ENCODE peak calls at places on chromosomes 16 and 17, in five cellular contexts. One of them, this sample, is unnamed.

GRCh38 chr16:86296263-86296662 is 214.1 kb upstream of the FOXF1 start:
- DNase-seq in A549: no peak
- DNase-seq in GM12878: no peak
- DNase-seq in HepG2: no peak
- DNase-seq in K562: no peak
- DNase-seq in this sample: no peak

GRCh38 chr17:56893503-56893902 is 20.3 kb downstream of the TRIM25 start:
- DNase-seq in A549: no peak
- DNase-seq in GM12878: no peak
- DNase-seq in HepG2: no peak
- DNase-seq in K562: no peak
- DNase-seq in this sample: no peak

GRCh38 chr17:65644545-65644944 is 83.1 kb upstream of the AXIN2 start:
- DNase-seq in A549: no peak
- DNase-seq in GM12878: no peak
- DNase-seq in HepG2: no peak
- DNase-seq in K562: no peak
- DNase-seq in this sample: no peak

GRCh38 chr16:85555549-85556455 is 57.3 kb upstream of the GSE1 start:
- DNase-seq in A549: peak
- DNase-seq in GM12878: no peak
- DNase-seq in HepG2: peak
- DNase-seq in K562: no peak
- DNase-seq in this sample: peak

GRCh38 chr17:55774834-55775233 is 24.0 kb downstream of the PCTP start:
- DNase-seq in A549: no peak
- DNase-seq in GM12878: no peak
- DNase-seq in HepG2: peak
- DNase-seq in K562: no peak
- DNase-seq in this sample: no peak

GRCh38 chr17:77061711-77062110 is 79.1 kb upstream of the SEC14L1 start:
- DNase-seq in A549: no peak
- DNase-seq in GM12878: no peak
- DNase-seq in HepG2: no peak
- DNase-seq in K562: no peak
- DNase-seq in this sample: no peak

GRCh38 chr17:31390748-31391495 is 553 bp upstream of the RAB11FIP4 start:
- DNase-seq in A549: no peak
- DNase-seq in GM12878: no peak
- DNase-seq in HepG2: no peak
- DNase-seq in K562: no peak
- DNase-seq in this sample: no peak

GRCh38 chr16:72404299-72404698 is 232.3 kb upstream of the PMFBP1 start:
- DNase-seq in A549: no peak
- DNase-seq in GM12878: no peak
- DNase-seq in HepG2: no peak
- DNase-seq in K562: no peak
- DNase-seq in this sample: no peak

GRCh38 chr16:8853150-8853549 is 15.7 kb downstream of the CARHSP1 start:
- DNase-seq in A549: no peak
- DNase-seq in GM12878: no peak
- DNase-seq in HepG2: no peak
- DNase-seq in K562: no peak
- DNase-seq in this sample: no peak

GRCh38 chr16:68399456-68399855 is 48.9 kb downstream of the SMPD3 start:
- DNase-seq in A549: no peak
- DNase-seq in GM12878: no peak
- DNase-seq in HepG2: no peak
- DNase-seq in K562: peak
- DNase-seq in this sample: no peak

GRCh38 chr16:23959801-23960072 is 124.0 kb downstream of the PRKCB start:
- DNase-seq in A549: no peak
- DNase-seq in GM12878: no peak
- DNase-seq in HepG2: no peak
- DNase-seq in K562: no peak
- DNase-seq in this sample: no peak

GRCh38 chr17:37392024-37392590 is 14.5 kb downstream of the ACACA start:
- DNase-seq in A549: peak
- DNase-seq in GM12878: no peak
- DNase-seq in HepG2: no peak
- DNase-seq in K562: no peak
- DNase-seq in this sample: no peak

GRCh38 chr17:66507103-66507923 is 204.9 kb downstream of the PRKCA start:
- DNase-seq in A549: peak
- DNase-seq in GM12878: no peak
- DNase-seq in HepG2: peak
- DNase-seq in K562: peak
- DNase-seq in this sample: no peak

GRCh38 chr16:15425861-15426260 is 8.5 kb upstream of the BMERB1 start:
- DNase-seq in A549: no peak
- DNase-seq in GM12878: no peak
- DNase-seq in HepG2: no peak
- DNase-seq in K562: no peak
- DNase-seq in this sample: no peak

GRCh38 chr17:81537343-81537855 is 9.2 kb downstream of the FSCN2 start:
- DNase-seq in A549: peak
- DNase-seq in GM12878: no peak
- DNase-seq in HepG2: no peak
- DNase-seq in K562: no peak
- DNase-seq in this sample: peak

GRCh38 chr17:38671939-38672720 is 2.6 kb downstream of the EPOP start:
- DNase-seq in A549: no peak
- DNase-seq in GM12878: no peak
- DNase-seq in HepG2: no peak
- DNase-seq in K562: no peak
- DNase-seq in this sample: no peak

GRCh38 chr16:64346080-64346479 is 775.8 kb downstream of the CDH11 start:
- DNase-seq in A549: no peak
- DNase-seq in GM12878: no peak
- DNase-seq in HepG2: no peak
- DNase-seq in K562: no peak
- DNase-seq in this sample: no peak

GRCh38 chr17:47741109-47741792 is 8.2 kb downstream of the TBX21 start:
- DNase-seq in A549: no peak
- DNase-seq in GM12878: no peak
- DNase-seq in HepG2: no peak
- DNase-seq in K562: no peak
- DNase-seq in this sample: no peak

GRCh38 chr16:50448981-50449380 is 80.2 kb upstream of the BRD7 start:
- DNase-seq in A549: no peak
- DNase-seq in GM12878: no peak
- DNase-seq in HepG2: no peak
- DNase-seq in K562: no peak
- DNase-seq in this sample: no peak

GRCh38 chr17:7439462-7440112 is at the start of gene FGF11:
- DNase-seq in A549: no peak
- DNase-seq in GM12878: no peak
- DNase-seq in HepG2: no peak
- DNase-seq in K562: no peak
- DNase-seq in this sample: peak

GRCh38 chr17:10115536-10115932 is 82.9 kb downstream of the GAS7 start:
- DNase-seq in A549: no peak
- DNase-seq in GM12878: no peak
- DNase-seq in HepG2: no peak
- DNase-seq in K562: no peak
- DNase-seq in this sample: no peak

GRCh38 chr16:14070877-14071575 is at the start of gene MRTFB:
- DNase-seq in A549: peak
- DNase-seq in GM12878: peak
- DNase-seq in HepG2: peak
- DNase-seq in K562: peak
- DNase-seq in this sample: peak

GRCh38 chr17:48597775-48598631 is 4.4 kb upstream of the HOXB5 start:
- DNase-seq in A549: no peak
- DNase-seq in GM12878: no peak
- DNase-seq in HepG2: no peak
- DNase-seq in K562: no peak
- DNase-seq in this sample: no peak

GRCh38 chr17:29769225-29769624 is 146.5 kb upstream of the CORO6 start:
- DNase-seq in A549: no peak
- DNase-seq in GM12878: no peak
- DNase-seq in HepG2: no peak
- DNase-seq in K562: no peak
- DNase-seq in this sample: no peak

GRCh38 chr17:57455063-57455914 is 199.0 kb downstream of the MSI2 start:
- DNase-seq in A549: no peak
- DNase-seq in GM12878: peak
- DNase-seq in HepG2: no peak
- DNase-seq in K562: no peak
- DNase-seq in this sample: no peak

GRCh38 chr17:77893144-77894044 is 65.1 kb upstream of the TNRC6C start:
- DNase-seq in A549: no peak
- DNase-seq in GM12878: no peak
- DNase-seq in HepG2: no peak
- DNase-seq in K562: no peak
- DNase-seq in this sample: no peak

GRCh38 chr17:39622380-39623006 is 4.3 kb upstream of the PPP1R1B start:
- DNase-seq in A549: peak
- DNase-seq in GM12878: no peak
- DNase-seq in HepG2: no peak
- DNase-seq in K562: no peak
- DNase-seq in this sample: no peak

GRCh38 chr16:16960785-16961184 is 510.0 kb downstream of the XYLT1 start:
- DNase-seq in A549: no peak
- DNase-seq in GM12878: no peak
- DNase-seq in HepG2: no peak
- DNase-seq in K562: peak
- DNase-seq in this sample: no peak

GRCh38 chr17:15232517-15232915 is 32.6 kb downstream of the PMP22 start:
- DNase-seq in A549: no peak
- DNase-seq in GM12878: no peak
- DNase-seq in HepG2: no peak
- DNase-seq in K562: peak
- DNase-seq in this sample: no peak

GRCh38 chr17:38685485-38685884 is 10.7 kb upstream of the EPOP start:
- DNase-seq in A549: no peak
- DNase-seq in GM12878: no peak
- DNase-seq in HepG2: no peak
- DNase-seq in K562: no peak
- DNase-seq in this sample: no peak

GRCh38 chr17:49862781-49863331 is 15.0 kb upstream of the TAC4 start:
- DNase-seq in A549: no peak
- DNase-seq in GM12878: no peak
- DNase-seq in HepG2: peak
- DNase-seq in K562: no peak
- DNase-seq in this sample: no peak

GRCh38 chr17:56488800-56489199 is 104.7 kb upstream of the NOG start:
- DNase-seq in A549: no peak
- DNase-seq in GM12878: no peak
- DNase-seq in HepG2: no peak
- DNase-seq in K562: no peak
- DNase-seq in this sample: no peak

GRCh38 chr17:4378626-4379025 is 12.2 kb upstream of the UBE2G1 start:
- DNase-seq in A549: no peak
- DNase-seq in GM12878: no peak
- DNase-seq in HepG2: no peak
- DNase-seq in K562: no peak
- DNase-seq in this sample: no peak

GRCh38 chr17:74715144-74715543 is 2.4 kb upstream of the CD300LF start:
- DNase-seq in A549: no peak
- DNase-seq in GM12878: no peak
- DNase-seq in HepG2: peak
- DNase-seq in K562: peak
- DNase-seq in this sample: no peak

GRCh38 chr17:36977568-36977967 is 28.8 kb downstream of the AATF start:
- DNase-seq in A549: no peak
- DNase-seq in GM12878: no peak
- DNase-seq in HepG2: no peak
- DNase-seq in K562: no peak
- DNase-seq in this sample: no peak

GRCh38 chr16:73024571-73025105 is 23.3 kb downstream of the ZFHX3 start:
- DNase-seq in A549: no peak
- DNase-seq in GM12878: no peak
- DNase-seq in HepG2: no peak
- DNase-seq in K562: no peak
- DNase-seq in this sample: no peak

GRCh38 chr17:28747801-28748750 is 4.3 kb downstream of the TRAF4 start:
- DNase-seq in A549: no peak
- DNase-seq in GM12878: no peak
- DNase-seq in HepG2: no peak
- DNase-seq in K562: no peak
- DNase-seq in this sample: no peak

DNA sequence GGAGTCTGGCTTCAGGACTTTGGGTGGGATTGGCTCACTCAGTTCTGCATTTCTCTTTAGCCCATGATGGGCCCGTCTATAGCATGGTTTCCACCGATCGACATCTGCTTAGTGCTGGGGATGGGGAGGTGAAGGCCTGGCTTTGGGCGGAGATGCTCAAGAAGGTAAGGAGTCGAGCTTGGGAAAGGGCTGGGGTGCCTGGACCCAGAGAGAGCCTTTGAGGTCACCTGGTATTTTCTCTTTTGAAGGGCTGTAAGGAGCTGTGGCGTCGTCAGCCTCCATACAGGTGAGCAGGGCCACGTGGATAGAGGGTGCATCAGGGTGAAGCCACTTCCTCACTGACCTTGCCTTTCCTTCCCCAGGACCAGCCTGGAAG is 2.2 kb downstream of the THOC6 start:
- DNase-seq in A549: no peak
- DNase-seq in GM12878: no peak
- DNase-seq in HepG2: no peak
- DNase-seq in K562: no peak
- DNase-seq in this sample: no peak
- TF ChIP-seq CHD2 in A549: no peak
- TF ChIP-seq CHD2 in GM12878: no peak
- TF ChIP-seq CHD2 in HepG2: no peak
- TF ChIP-seq CHD2 in K562: no peak
- TF ChIP-seq CHD2 in this sample: no peak

GRCh38 chr16:47774661-47775060 is 313.5 kb downstream of the PHKB start:
- DNase-seq in A549: peak
- DNase-seq in GM12878: no peak
- DNase-seq in HepG2: peak
- DNase-seq in K562: peak
- DNase-seq in this sample: no peak
- TF ChIP-seq REST in A549: no peak
- TF ChIP-seq REST in GM12878: no peak
- TF ChIP-seq REST in HepG2: no peak
- TF ChIP-seq REST in K562: no peak
- TF ChIP-seq REST in this sample: no peak

GRCh38 chr16:11060856-11061255 is 116.5 kb downstream of the CLEC16A start:
- DNase-seq in A549: no peak
- DNase-seq in GM12878: no peak
- DNase-seq in HepG2: no peak
- DNase-seq in K562: peak
- DNase-seq in this sample: no peak
- TF ChIP-seq CHD2 in A549: no peak
- TF ChIP-seq CHD2 in GM12878: no peak
- TF ChIP-seq CHD2 in HepG2: no peak
- TF ChIP-seq CHD2 in K562: no peak
- TF ChIP-seq CHD2 in this sample: no peak

DNA sequence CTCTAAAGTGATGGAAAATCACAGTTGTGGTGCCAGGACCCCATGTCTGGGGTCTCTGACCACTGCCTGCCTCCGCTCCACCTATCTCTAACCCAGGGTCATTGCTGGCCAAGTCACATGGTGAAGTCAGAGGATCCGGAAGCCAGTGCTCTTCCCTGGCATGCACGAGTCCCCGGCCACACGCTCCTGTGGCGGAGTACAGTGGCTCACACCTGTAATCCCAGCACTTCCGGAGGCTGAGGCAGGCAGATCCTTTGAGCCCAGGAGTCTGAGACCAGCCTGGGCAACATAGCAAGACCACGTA is 21.5 kb upstream of the RBFOX3 start:
- DNase-seq in A549: no peak
- DNase-seq in GM12878: no peak
- DNase-seq in HepG2: no peak
- DNase-seq in K562: no peak
- DNase-seq in this sample: no peak
- TF ChIP-seq REST in A549: no peak
- TF ChIP-seq REST in GM12878: no peak
- TF ChIP-seq REST in HepG2: no peak
- TF ChIP-seq REST in K562: no peak
- TF ChIP-seq REST in this sample: no peak